ENCODE peak calls at places on chromosomes 1 and 21, in five cellular contexts. A is fibroblast of villous mesenchyme; P is activated T-cell treated with anti-CD3 and anti-CD28 coated beads, Interleukin-2, amount 50 U/mL, for 1 hour; B is activated CD4-positive, alpha-beta T cell treated with anti-CD3 and anti-CD28 coated beads, Interleukin-2, amount 50 U/mL, for 1 hour; O is substantia nigra. Q is an unnamed sample.

GRCh38 chr1:218371927-218372672 is 27.0 kb downstream of the TGFB2 start:
- DNase-seq in A (peak; percentile 86), P (no peak), B (no peak), O (no peak), Q (no peak)

GRCh38 chr1:156944848-156945247 is 24.4 kb downstream of the LRRC71 start:
- DNase-seq in A (no peak), P (no peak), B (no peak), O (no peak), Q (no peak)

GRCh38 chr1:89688607-89689006 is 55.7 kb downstream of the LRRC8C start:
- DNase-seq in A (no peak), P (no peak), B (no peak), O (no peak), Q (no peak)

GRCh38 chr1:239868117-239868516 is 223.6 kb upstream of the FMN2 start:
- DNase-seq in A (no peak), P (no peak), B (no peak), O (peak; percentile 12), Q (no peak)

GRCh38 chr1:10692401-10693021 is 103.9 kb downstream of the CASZ1 start:
- DNase-seq in A (no peak), P (peak; percentile 70), B (peak; percentile 68), O (no peak), Q (peak; percentile 38)

GRCh38 chr1:68213843-68214242 is 18.5 kb downstream of the WLS start:
- DNase-seq in A (peak; percentile 93), P (no peak), B (no peak), O (peak; percentile 7), Q (no peak)

GRCh38 chr1:95221306-95221705 is 12.7 kb upstream of the RWDD3 start:
- DNase-seq in A (no peak), P (no peak), B (no peak), O (no peak), Q (no peak)

GRCh38 chr1:42801832-42802483 is 15.0 kb upstream of the ERMAP start:
- DNase-seq in A (no peak), P (no peak), B (no peak), O (no peak), Q (no peak)

GRCh38 chr1:231460614-231461013 is 38.5 kb upstream of the EGLN1 start:
- DNase-seq in A (peak; percentile 8), P (no peak), B (peak; percentile 28), O (no peak), Q (no peak)

GRCh38 chr1:80966266-80966665 is 834.5 kb upstream of the ADGRL2 start:
- DNase-seq in A (no peak), P (no peak), B (no peak), O (no peak), Q (peak; percentile 5)

GRCh38 chr1:167635233-167635648 is 5.2 kb downstream of the RCSD1 start:
- DNase-seq in A (peak; percentile 33), P (no peak), B (no peak), O (no peak), Q (no peak)

GRCh38 chr1:199129247-199129646 is 490.4 kb downstream of the PTPRC start:
- DNase-seq in A (no peak), P (no peak), B (no peak), O (no peak), Q (peak; percentile 28)

GRCh38 chr1:23475134-23475628 is 8.8 kb downstream of the ASAP3 start:
- DNase-seq in A (peak; percentile 94), P (no peak), B (no peak), O (no peak), Q (peak; percentile 61)

GRCh38 chr1:12415239-12415543 is 185.4 kb downstream of the VPS13D start:
- DNase-seq in A (peak; percentile 81), P (no peak), B (no peak), O (no peak), Q (no peak)

GRCh38 chr1:167137285-167138192 is 43.7 kb downstream of the STYXL2 start:
- DNase-seq in A (no peak), P (no peak), B (no peak), O (no peak), Q (no peak)

GRCh38 chr1:172135076-172135672 is 285.3 kb upstream of the C1orf105 start:
- DNase-seq in A (no peak), P (no peak), B (no peak), O (no peak), Q (no peak)

GRCh38 chr1:106889504-106890027 is 166.9 kb upstream of the PRMT6 start:
- DNase-seq in A (no peak), P (no peak), B (no peak), O (no peak), Q (no peak)

GRCh38 chr1:153545067-153546055 is at the start of gene S100A4:
- DNase-seq in A (peak; percentile 97), P (peak; percentile 91), B (peak; percentile 87), O (peak; percentile 39), Q (peak; percentile 95)

GRCh38 chr1:215475719-215476525 is 91.2 kb upstream of the KCTD3 start:
- DNase-seq in A (peak; percentile 72), P (no peak), B (no peak), O (no peak), Q (peak; percentile 71)

GRCh38 chr21:35046880-35047229 is 2.2 kb downstream of the RUNX1 start:
- DNase-seq in A (no peak), P (no peak), B (no peak), O (no peak), Q (no peak)

GRCh38 chr1:183030053-183030452 is 6.8 kb downstream of the LAMC1 start:
- DNase-seq in A (peak; percentile 85), P (no peak), B (no peak), O (no peak), Q (no peak)

GRCh38 chr1:19427087-19427781 is 58.1 kb downstream of the CAPZB start:
- DNase-seq in A (peak; percentile 98), P (no peak), B (no peak), O (no peak), Q (no peak)

GRCh38 chr1:41891403-41891896 is 27.3 kb downstream of the HIVEP3 start:
- DNase-seq in A (peak; percentile 67), P (peak; percentile 61), B (peak; percentile 51), O (no peak), Q (peak; percentile 61)

GRCh38 chr21:41877901-41878830 is 978 bp downstream of the PRDM15 start:
- DNase-seq in A (peak; percentile 69), P (peak; percentile 53), B (peak; percentile 18), O (no peak), Q (peak; percentile 27)

GRCh38 chr1:229070168-229070567 is 200.7 kb upstream of the RAB4A start:
- DNase-seq in A (peak; percentile 61), P (no peak), B (no peak), O (peak; percentile 49), Q (peak; percentile 81)

GRCh38 chr1:14567056-14567455 is 31.4 kb upstream of the KAZN start:
- DNase-seq in A (no peak), P (no peak), B (no peak), O (no peak), Q (no peak)

GRCh38 chr1:207404849-207405525 is 49.1 kb upstream of the CR2 start:
- DNase-seq in A (peak; percentile 81), P (no peak), B (no peak), O (no peak), Q (peak; percentile 61)

GRCh38 chr21:31446206-31446900 is 102.3 kb upstream of the TIAM1 start:
- DNase-seq in A (no peak), P (peak; percentile 49), B (peak; percentile 26), O (no peak), Q (no peak)

GRCh38 chr21:35319684-35320083 is 270.6 kb upstream of the RUNX1 start:
- DNase-seq in A (no peak), P (no peak), B (no peak), O (no peak), Q (peak; percentile 7)

GRCh38 chr1:48552420-48552819 is 80.4 kb upstream of the SPATA6 start:
- DNase-seq in A (no peak), P (no peak), B (no peak), O (no peak), Q (no peak)

GRCh38 chr1:36851087-36851486 is 183.2 kb downstream of the GRIK3 start:
- DNase-seq in A (no peak), P (no peak), B (no peak), O (no peak), Q (no peak)

GRCh38 chr1:199124351-199124750 is 485.5 kb downstream of the PTPRC start:
- DNase-seq in A (peak; percentile 83), P (no peak), B (no peak), O (no peak), Q (no peak)

GRCh38 chr1:63593887-63594617 is 841 bp downstream of the PGM1 start:
- DNase-seq in A (peak; percentile 74), P (peak; percentile 76), B (peak; percentile 73), O (peak; percentile 43), Q (peak; percentile 79)

GRCh38 chr1:88228153-88228552 is 455.9 kb upstream of the PKN2 start:
- DNase-seq in A (no peak), P (no peak), B (no peak), O (no peak), Q (no peak)

GRCh38 chr1:39369568-39369967 is 121.9 kb upstream of the BMP8A start:
- DNase-seq in A (no peak), P (no peak), B (no peak), O (no peak), Q (no peak)